ENCODE peak calls at places on chromosomes 3 and 15, in four cellular contexts. One of them, this sample, is unnamed.
A peak's percentile ranks its signal among the peaks of the same experiment; 100 is the strongest.

GRCh38 chr15:80608688-80609087 is 86.4 kb upstream of the ABHD17C start:
- DNase-seq in ELF-1: no peak
- DNase-seq in activated T-helper 9 cell treated with anti-CD3 and anti-CD28 coated beads, Interleukin-2, amount 50 U/mL, for 16 hours: no peak
- DNase-seq in activated naive CD8-positive, alpha-beta T cell treated with anti-CD3 and anti-CD28 coated beads, Interleukin-2, amount 50 U/mL, for 24 hours: no peak
- DNase-seq in this sample: no peak

GRCh38 chr3:9301091-9301490 is 51.6 kb upstream of the SRGAP3 start:
- DNase-seq in ELF-1: no peak
- DNase-seq in activated T-helper 9 cell treated with anti-CD3 and anti-CD28 coated beads, Interleukin-2, amount 50 U/mL, for 16 hours: no peak
- DNase-seq in activated naive CD8-positive, alpha-beta T cell treated with anti-CD3 and anti-CD28 coated beads, Interleukin-2, amount 50 U/mL, for 24 hours: no peak
- DNase-seq in this sample: no peak

GRCh38 chr3:61780455-61781239 is 219.3 kb downstream of the PTPRG start:
- DNase-seq in ELF-1: no peak
- DNase-seq in activated T-helper 9 cell treated with anti-CD3 and anti-CD28 coated beads, Interleukin-2, amount 50 U/mL, for 16 hours: no peak
- DNase-seq in activated naive CD8-positive, alpha-beta T cell treated with anti-CD3 and anti-CD28 coated beads, Interleukin-2, amount 50 U/mL, for 24 hours: no peak
- DNase-seq in this sample: no peak

GRCh38 chr3:72152551-72153476 is 367.9 kb upstream of the PROK2 start:
- DNase-seq in ELF-1: no peak
- DNase-seq in activated T-helper 9 cell treated with anti-CD3 and anti-CD28 coated beads, Interleukin-2, amount 50 U/mL, for 16 hours: no peak
- DNase-seq in activated naive CD8-positive, alpha-beta T cell treated with anti-CD3 and anti-CD28 coated beads, Interleukin-2, amount 50 U/mL, for 24 hours: no peak
- DNase-seq in this sample: no peak

GRCh38 chr3:152192050-152192449 is 76.7 kb upstream of the MBNL1 start:
- DNase-seq in ELF-1: no peak
- DNase-seq in activated T-helper 9 cell treated with anti-CD3 and anti-CD28 coated beads, Interleukin-2, amount 50 U/mL, for 16 hours: no peak
- DNase-seq in activated naive CD8-positive, alpha-beta T cell treated with anti-CD3 and anti-CD28 coated beads, Interleukin-2, amount 50 U/mL, for 24 hours: no peak
- DNase-seq in this sample: no peak

GRCh38 chr3:138684411-138684810 is 75.8 kb downstream of the FAIM start:
- DNase-seq in ELF-1: no peak
- DNase-seq in activated T-helper 9 cell treated with anti-CD3 and anti-CD28 coated beads, Interleukin-2, amount 50 U/mL, for 16 hours: no peak
- DNase-seq in activated naive CD8-positive, alpha-beta T cell treated with anti-CD3 and anti-CD28 coated beads, Interleukin-2, amount 50 U/mL, for 24 hours: no peak
- DNase-seq in this sample: no peak

GRCh38 chr3:120299403-120299802 is 14.4 kb upstream of the GPR156 start:
- DNase-seq in ELF-1: no peak
- DNase-seq in activated T-helper 9 cell treated with anti-CD3 and anti-CD28 coated beads, Interleukin-2, amount 50 U/mL, for 16 hours: no peak
- DNase-seq in activated naive CD8-positive, alpha-beta T cell treated with anti-CD3 and anti-CD28 coated beads, Interleukin-2, amount 50 U/mL, for 24 hours: no peak
- DNase-seq in this sample: no peak

GRCh38 chr3:66822059-66823009 is 175.8 kb upstream of the KBTBD8 start:
- DNase-seq in ELF-1: peak; percentile 79
- DNase-seq in activated T-helper 9 cell treated with anti-CD3 and anti-CD28 coated beads, Interleukin-2, amount 50 U/mL, for 16 hours: peak; percentile 37
- DNase-seq in activated naive CD8-positive, alpha-beta T cell treated with anti-CD3 and anti-CD28 coated beads, Interleukin-2, amount 50 U/mL, for 24 hours: peak; percentile 63
- DNase-seq in this sample: peak; percentile 83

GRCh38 chr3:55244247-55244646 is 242.9 kb downstream of the WNT5A start:
- DNase-seq in ELF-1: no peak
- DNase-seq in activated T-helper 9 cell treated with anti-CD3 and anti-CD28 coated beads, Interleukin-2, amount 50 U/mL, for 16 hours: no peak
- DNase-seq in activated naive CD8-positive, alpha-beta T cell treated with anti-CD3 and anti-CD28 coated beads, Interleukin-2, amount 50 U/mL, for 24 hours: no peak
- DNase-seq in this sample: no peak

GRCh38 chr3:131036986-131037385 is 10.3 kb downstream of the NEK11 start:
- DNase-seq in ELF-1: no peak
- DNase-seq in activated T-helper 9 cell treated with anti-CD3 and anti-CD28 coated beads, Interleukin-2, amount 50 U/mL, for 16 hours: no peak
- DNase-seq in activated naive CD8-positive, alpha-beta T cell treated with anti-CD3 and anti-CD28 coated beads, Interleukin-2, amount 50 U/mL, for 24 hours: no peak
- DNase-seq in this sample: no peak

This sample was measured in stimulated activated effector memory CD8-positive, alpha-beta T cell treated with anti-CD3 and anti-CD28 coated beads, Interleukin-12 subunit alpha, Interleukin-12 subunit beta, amount 100 ng/mL, for 72 hours.